ENCODE peak calls at places on chromosomes 3 and 15, in seven cellular contexts. B is HCT116; M is CD8-positive, alpha-beta memory T cell; X is K562; J is MM.1S; Z is pancreas; R is Caco-2. U is an unnamed sample. For H3K4me1, the result is how much of the 10 kb centered on the place peaks cover.

GRCh38 chr3:192444096-192444790 is 283.1 kb downstream of the FGF12 start:
- DNase-seq in B (peak), M (no peak), X (peak), J (peak), Z (peak), R (peak), U (no peak)

GRCh38 chr3:118981494-118982134 is 53.0 kb downstream of the IGSF11 start:
- DNase-seq in B (no peak), M (no peak), X (no peak), J (no peak), Z (no peak), R (no peak), U (no peak)

GRCh38 chr3:151539599-151539998 is 78.7 kb upstream of the IGSF10 start:
- DNase-seq in B (no peak), M (no peak), X (no peak), J (no peak), Z (no peak), R (no peak), U (no peak)

GRCh38 chr15:31954364-31954763 is 76.0 kb upstream of the CHRNA7 start:
- DNase-seq in B (no peak), M (no peak), X (no peak), J (no peak), Z (no peak), R (no peak), U (no peak)

GRCh38 chr3:115321396-115321795 is 174.3 kb upstream of the ZBTB20 start:
- DNase-seq in B (no peak), M (no peak), X (no peak), J (no peak), Z (no peak), R (no peak), U (no peak)

GRCh38 chr15:83837946-83838571 is 184.1 kb downstream of the ADAMTSL3 start:
- DNase-seq in B (peak), M (no peak), X (peak), J (peak), Z (peak), R (peak), U (no peak)

GRCh38 chr3:45666729-45667440 is 22.3 kb upstream of the SACM1L start:
- DNase-seq in B (no peak), M (no peak), X (no peak), J (no peak), Z (no peak), R (no peak), U (no peak)

GRCh38 chr15:66006986-66007385 is 137.7 kb downstream of the RAB11A start:
- DNase-seq in B (no peak), M (no peak), X (no peak), J (no peak), Z (no peak), R (no peak), U (peak)

GRCh38 chr15:81504170-81504905 is 130.3 kb upstream of the TMC3 start:
- DNase-seq in B (no peak), M (no peak), X (no peak), J (no peak), Z (no peak), R (no peak), U (no peak)

GRCh38 chr15:66652806-66653205 is 49.2 kb upstream of the SMAD6 start:
- DNase-seq in B (no peak), M (no peak), X (no peak), J (no peak), Z (no peak), R (no peak), U (no peak)

GRCh38 chr3:169153614-169154013 is 509.9 kb downstream of the MECOM start:
- DNase-seq in B (no peak), M (no peak), X (no peak), J (no peak), Z (no peak), R (no peak), U (no peak)

GRCh38 chr3:99658274-99658673 is 19.9 kb downstream of the COL8A1 start:
- DNase-seq in B (no peak), M (no peak), X (no peak), J (no peak), Z (no peak), R (no peak), U (no peak)

GRCh38 chr15:70095387-70096214 is 2.1 kb downstream of the TLE3 start:
- DNase-seq in B (no peak), M (no peak), X (peak), J (peak), Z (peak), R (peak), U (no peak)

GRCh38 chr3:180913582-180914404 is 1.3 kb downstream of the FXR1 start:
- DNase-seq in B (no peak), M (no peak), X (no peak), J (no peak), Z (no peak), R (no peak), U (no peak)

GRCh38 chr3:23981955-23982354 is 36.9 kb downstream of the NR1D2 start:
- DNase-seq in B (no peak), M (no peak), X (no peak), J (no peak), Z (no peak), R (no peak), U (no peak)

GRCh38 chr3:186362988-186363387 is 954 bp upstream of the DGKG start:
- DNase-seq in B (no peak), M (no peak), X (no peak), J (no peak), Z (no peak), R (no peak), U (no peak)

GRCh38 chr15:52551762-52552161 is 17.1 kb downstream of the ARPP19 start:
- DNase-seq in B (no peak), M (no peak), X (no peak), J (no peak), Z (no peak), R (no peak), U (no peak)

GRCh38 chr3:194281306-194281705 is 69.8 kb downstream of the CPN2 start:
- DNase-seq in B (no peak), M (no peak), X (no peak), J (no peak), Z (no peak), R (peak), U (peak)

GRCh38 chr15:51737538-51738305 is at the start of gene LYSMD2:
- DNase-seq in B (no peak), M (peak), X (peak), J (peak), Z (peak), R (no peak), U (peak)

GRCh38 chr3:57130426-57131209 is 34.5 kb downstream of the IL17RD start:
- DNase-seq in B (no peak), M (no peak), X (no peak), J (no peak), Z (no peak), R (no peak), U (no peak)

GRCh38 chr3:108271626-108272025 is 24.7 kb upstream of the HHLA2 start:
- DNase-seq in B (no peak), M (no peak), X (no peak), J (no peak), Z (no peak), R (no peak), U (no peak)

GRCh38 chr3:15527031-15527459 is 5.5 kb upstream of the COLQ start:
- DNase-seq in B (no peak), M (no peak), X (peak), J (no peak), Z (no peak), R (no peak), U (no peak)

GRCh38 chr15:57323806-57324589 is 52.3 kb upstream of the CGNL1 start:
- DNase-seq in B (peak), M (no peak), X (peak), J (peak), Z (no peak), R (peak), U (peak)

GRCh38 chr15:87722941-87723691 is 533.4 kb downstream of the NTRK3 start:
- DNase-seq in B (no peak), M (no peak), X (no peak), J (no peak), Z (no peak), R (no peak), U (no peak)

GRCh38 chr3:126731044-126731443 is 27.0 kb downstream of the CHCHD6 start:
- DNase-seq in B (no peak), M (no peak), X (no peak), J (no peak), Z (no peak), R (no peak), U (no peak)

GRCh38 chr3:106276755-106277612 is 408.2 kb upstream of the CBLB start:
- DNase-seq in B (no peak), M (no peak), X (no peak), J (no peak), Z (no peak), R (no peak), U (no peak)

GRCh38 chr3:140163159-140163763 is 228.3 kb downstream of the CLSTN2 start:
- DNase-seq in B (no peak), M (no peak), X (no peak), J (no peak), Z (no peak), R (no peak), U (no peak)

GRCh38 chr15:64151727-64152506 is at the start of gene SNX22:
- DNase-seq in B (no peak), M (no peak), X (no peak), J (peak), Z (peak), R (no peak), U (no peak)

GRCh38 chr15:71806452-71806931 is 3.9 kb upstream of the NR2E3 start:
- DNase-seq in B (no peak), M (no peak), X (no peak), J (no peak), Z (no peak), R (no peak), U (no peak)

GRCh38 chr15:99911824-99912223 is 178.6 kb upstream of the LYSMD4 start:
- DNase-seq in B (no peak), M (no peak), X (no peak), J (no peak), Z (no peak), R (no peak), U (no peak)

GRCh38 chr3:30576946-30577345 is 29.5 kb upstream of the TGFBR2 start:
- DNase-seq in B (no peak), M (no peak), X (no peak), J (no peak), Z (no peak), R (no peak), U (no peak)

GRCh38 chr3:32969656-32970055 is 18.2 kb downstream of the CCR4 start:
- DNase-seq in B (no peak), M (no peak), X (no peak), J (no peak), Z (no peak), R (no peak), U (no peak)

GRCh38 chr3:128487813-128488635 is 5.0 kb downstream of the GATA2 start:
- DNase-seq in B (peak), M (peak), X (peak), J (peak), Z (peak), R (peak), U (peak)

GRCh38 chr3:149435936-149436885 is 38.3 kb upstream of the TM4SF4 start:
- DNase-seq in B (no peak), M (no peak), X (no peak), J (no peak), Z (no peak), R (no peak), U (no peak)

GRCh38 chr3:12979151-12979946 is 93.9 kb downstream of the IQSEC1 start:
- DNase-seq in B (no peak), M (no peak), X (no peak), J (no peak), Z (no peak), R (no peak), U (no peak)
- H3K4me1 ChIP-seq in B (under half), M (under half), X (under half), J (under half), Z (under half), R (under half), U (under half)

GRCh38 chr15:101446527-101447167 is 42.9 kb downstream of the PCSK6 start:
- DNase-seq in B (no peak), M (no peak), X (no peak), J (no peak), Z (no peak), R (peak), U (peak)

GRCh38 chr15:101444015-101444414 is 45.5 kb downstream of the PCSK6 start:
- DNase-seq in B (no peak), M (no peak), X (no peak), J (no peak), Z (no peak), R (no peak), U (peak)

GRCh38 chr15:101445562-101446526 is 43.7 kb downstream of the PCSK6 start:
- DNase-seq in B (no peak), M (no peak), X (peak), J (no peak), Z (no peak), R (no peak), U (peak)

GRCh38 chr15:101447168-101447533 is 42.4 kb downstream of the PCSK6 start:
- DNase-seq in B (no peak), M (no peak), X (no peak), J (no peak), Z (no peak), R (no peak), U (no peak)

DNA sequence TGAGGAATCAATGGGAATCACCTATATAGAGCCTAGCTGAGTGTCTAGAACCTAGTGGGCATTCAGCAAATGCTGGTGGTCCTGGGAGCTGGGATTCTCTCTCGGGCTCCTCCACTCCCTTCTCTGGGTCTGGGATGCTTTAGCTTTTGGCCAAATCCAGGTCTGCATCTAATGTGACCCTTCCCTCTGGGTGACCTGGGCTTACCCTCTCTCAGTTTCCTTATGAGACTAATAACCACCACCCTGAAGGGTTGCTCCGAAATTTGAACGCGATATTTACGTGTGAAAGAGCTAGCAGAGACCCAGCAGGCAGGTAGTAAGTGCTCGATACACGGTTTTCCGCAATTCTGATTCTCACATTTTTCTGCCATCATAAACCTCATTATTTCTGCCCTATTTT is 44.4 kb downstream of the PCSK6 start:
- DNase-seq in B (no peak), M (no peak), X (no peak), J (no peak), Z (no peak), R (no peak), U (peak)
- H3K4me1 ChIP-seq in B (under half), M (under half), X (under half), J (under half), Z (under half), R (under half), U (under half)

GRCh38 chr3:73516656-73517055 is 108.1 kb downstream of the PDZRN3 start:
- DNase-seq in B (no peak), M (no peak), X (no peak), J (no peak), Z (no peak), R (no peak), U (no peak)
- H3K4me1 ChIP-seq in B (under half), M (under half), X (under half), J (under half), Z (under half), R (under half), U (under half)

DNA sequence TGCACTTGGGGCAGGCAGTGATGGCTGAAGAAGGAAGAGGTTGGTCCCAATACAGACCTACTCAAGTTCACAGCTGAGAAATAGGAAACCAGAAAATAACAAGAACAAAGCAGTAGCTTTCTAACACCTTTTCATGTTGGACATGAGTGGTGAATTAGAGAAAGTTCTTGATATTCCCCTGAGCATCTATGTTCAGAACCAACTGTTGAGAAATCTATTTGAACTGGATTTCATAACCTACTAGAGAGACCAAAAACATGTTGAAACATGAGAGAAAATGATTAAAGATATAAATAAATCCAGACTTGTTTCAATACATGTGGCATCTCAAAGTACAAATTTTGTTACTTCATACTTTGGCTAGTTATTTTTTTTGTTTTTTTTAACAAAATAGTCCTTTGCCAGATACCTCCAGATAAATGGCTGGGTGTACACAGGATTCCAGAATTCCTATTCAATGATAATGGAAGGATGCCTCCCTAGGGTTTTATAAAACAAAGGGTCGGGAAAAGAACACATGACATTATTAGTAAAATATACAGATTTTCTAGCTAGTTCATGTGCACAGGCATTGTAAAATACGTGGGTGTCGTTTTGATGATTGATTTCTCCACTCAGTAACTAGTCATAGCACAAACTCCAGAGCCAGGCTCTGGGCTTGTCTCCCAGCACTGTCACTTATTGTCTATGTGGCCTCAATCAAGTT is 34.4 kb upstream of the TNFSF10 start:
- DNase-seq in B (no peak), M (no peak), X (no peak), J (no peak), Z (no peak), R (no peak), U (no peak)
- H3K4me1 ChIP-seq in B (under half), M (under half), X (under half), J (under half), Z (under half), R (under half), U (under half)

GRCh38 chr15:45645026-45645980 is 10.5 kb downstream of the SQOR start:
- DNase-seq in B (no peak), M (no peak), X (no peak), J (no peak), Z (no peak), R (no peak), U (no peak)

GRCh38 chr15:45641374-45641778 is 6.5 kb downstream of the SQOR start:
- DNase-seq in B (no peak), M (no peak), X (no peak), J (no peak), Z (peak), R (peak), U (peak)

GRCh38 chr15:45646220-45646619 is 11.4 kb downstream of the SQOR start:
- DNase-seq in B (no peak), M (no peak), X (no peak), J (no peak), Z (no peak), R (no peak), U (no peak)

GRCh38 chr15:45642203-45642932 is 7.5 kb downstream of the SQOR start:
- DNase-seq in B (no peak), M (no peak), X (no peak), J (no peak), Z (no peak), R (no peak), U (no peak)

GRCh38 chr15:45644437-45644836 is 9.6 kb downstream of the SQOR start:
- DNase-seq in B (no peak), M (no peak), X (no peak), J (no peak), Z (no peak), R (no peak), U (no peak)
- H3K4me1 ChIP-seq in B (under half), M (under half), X (under half), J (under half), Z (under half), R (half or more), U (half or more)

DNA sequence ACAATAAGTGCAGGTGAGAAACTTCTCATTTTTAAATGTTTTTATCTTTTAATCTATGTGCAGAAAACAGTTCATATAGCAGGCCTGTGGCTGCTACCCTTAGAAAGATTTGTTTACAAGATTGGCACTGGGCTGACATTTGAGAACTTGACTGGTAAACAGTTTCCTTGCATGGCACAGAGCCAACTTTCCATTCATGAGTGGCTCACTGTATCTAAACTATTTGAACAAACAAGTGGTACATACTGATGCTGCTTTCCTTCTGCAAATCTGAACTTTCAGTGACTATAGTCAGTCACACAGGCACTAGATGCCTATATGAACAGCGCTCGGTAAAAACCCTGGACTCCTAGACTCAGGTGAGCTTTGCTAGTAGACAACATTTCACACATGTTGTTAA is 6.3 kb upstream of the GTPBP8 start:
- DNase-seq in B (no peak), M (peak), X (no peak), J (peak), Z (no peak), R (no peak), U (no peak)
- H3K4me1 ChIP-seq in B (under half), M (under half), X (under half), J (under half), Z (under half), R (under half), U (under half)